ENCODE peak calls at places on chromosomes 6 and 20, in four cellular contexts. J is germinal center, L is H1, W is T-helper 2 cell. B is an unnamed sample.

GRCh38 chr6:3327403-3327802 is 68.7 kb downstream of the PSMG4 start:
- DNase-seq in J (no peak), L (no peak), W (no peak), B (no peak)

GRCh38 chr6:150686566-150686965 is 86.9 kb downstream of the PLEKHG1 start:
- DNase-seq in J (no peak), L (no peak), W (no peak), B (no peak)

GRCh38 chr20:47843886-47844567 is 58.7 kb upstream of the SULF2 start:
- DNase-seq in J (no peak), L (no peak), W (no peak), B (no peak)

GRCh38 chr6:40779399-40779798 is 192.2 kb upstream of the LRFN2 start:
- DNase-seq in J (no peak), L (no peak), W (no peak), B (no peak)

GRCh38 chr6:4906293-4906941 is 97.4 kb downstream of the RPP40 start:
- DNase-seq in J (no peak), L (no peak), W (peak; percentile 30), B (no peak)

GRCh38 chr6:118603372-118603771 is 48.0 kb downstream of the CEP85L start:
- DNase-seq in J (no peak), L (no peak), W (no peak), B (no peak)

GRCh38 chr6:165662671-165663282 is at the start of gene PDE10A:
- DNase-seq in J (no peak), L (no peak), W (peak; percentile 23), B (no peak)

GRCh38 chr6:12801141-12801540 is 84.6 kb downstream of the PHACTR1 start:
- DNase-seq in J (no peak), L (no peak), W (no peak), B (no peak)

GRCh38 chr20:36113015-36113414 is 41.5 kb upstream of the EPB41L1 start:
- DNase-seq in J (no peak), L (no peak), W (no peak), B (no peak)

GRCh38 chr6:23301546-23301945 is 732.2 kb downstream of the HDGFL1 start:
- DNase-seq in J (no peak), L (no peak), W (no peak), B (no peak)